ENCODE peak calls at places on chromosomes 1 and 21, in eight cellular contexts. R is bronchial epithelial cell, T is NCI-H446, F is GM06990, C is fibroblast of the aortic adventitia, O is trophoblast cell, E is Ammon's horn, M is T-helper 22 cell. A is an unnamed sample.

GRCh38 chr1:149884433-149885363 is 14.7 kb upstream of the BOLA1 start:
- DNase-seq in C (peak), R (peak), T (peak), O (no peak), F (peak), E (no peak), M (no peak), A (no peak)

GRCh38 chr1:226598455-226598849 is 49.9 kb downstream of the STUM start:
- DNase-seq in T (no peak), C (no peak), R (peak), E (no peak), F (no peak), M (no peak), O (no peak), A (no peak)

GRCh38 chr1:31510853-31511789 is 65.2 kb upstream of the TINAGL1 start:
- DNase-seq in F (no peak), O (peak), E (no peak), T (no peak), C (no peak), M (no peak), R (peak), A (peak)

GRCh38 chr1:232271991-232272589 is 357.8 kb downstream of the SIPA1L2 start:
- DNase-seq in E (no peak), F (no peak), T (no peak), R (no peak), M (no peak), C (peak), O (no peak), A (no peak)

GRCh38 chr1:81690881-81691453 is 109.8 kb upstream of the ADGRL2 start:
- DNase-seq in R (no peak), E (no peak), T (no peak), F (no peak), O (no peak), C (peak), M (no peak), A (no peak)

GRCh38 chr1:19423130-19423529 is 62.2 kb downstream of the CAPZB start:
- DNase-seq in O (no peak), M (no peak), F (no peak), T (no peak), R (no peak), E (no peak), C (no peak), A (no peak)

GRCh38 chr1:29237906-29238600 is 1.7 kb downstream of the PTPRU start:
- DNase-seq in T (no peak), M (no peak), E (no peak), F (peak), O (peak), R (peak), C (peak), A (no peak)

GRCh38 chr1:42657981-42658879 is at the start of gene PPIH:
- DNase-seq in R (peak), T (peak), M (peak), E (peak), O (peak), C (peak), F (peak), A (peak)

GRCh38 chr1:27374687-27375086 is at the start of gene FCN3:
- DNase-seq in M (no peak), F (no peak), E (no peak), C (no peak), T (no peak), O (no peak), R (no peak), A (no peak)

GRCh38 chr1:226410958-226411357 is 3.1 kb upstream of the PARP1 start:
- DNase-seq in M (no peak), T (no peak), F (no peak), E (no peak), C (no peak), R (no peak), O (no peak), A (no peak)

GRCh38 chr1:239676522-239677273 is 290.3 kb downstream of the CHRM3 start:
- DNase-seq in F (no peak), E (no peak), T (no peak), C (no peak), R (no peak), M (no peak), O (no peak), A (no peak)

GRCh38 chr1:33004628-33005027 is 32.1 kb downstream of the AK2 start:
- DNase-seq in E (no peak), M (no peak), C (peak), O (no peak), F (no peak), R (peak), T (no peak), A (no peak)

GRCh38 chr21:36694041-36694515 is 4.8 kb upstream of the SIM2 start:
- DNase-seq in M (no peak), T (no peak), E (no peak), O (no peak), R (no peak), F (no peak), C (peak), A (no peak)

GRCh38 chr1:237146247-237146646 is 104.3 kb downstream of the RYR2 start:
- DNase-seq in E (no peak), M (no peak), R (no peak), C (no peak), O (no peak), T (no peak), F (no peak), A (no peak)

GRCh38 chr1:22472596-22472995 is 20.9 kb downstream of the ZBTB40 start:
- DNase-seq in R (no peak), F (no peak), O (peak), M (no peak), T (peak), C (peak), E (no peak), A (no peak)

GRCh38 chr21:42552407-42553336 is 39.0 kb downstream of the SLC37A1 start:
- DNase-seq in M (no peak), C (no peak), R (no peak), E (no peak), O (no peak), F (no peak), T (no peak), A (no peak)

GRCh38 chr1:32568929-32569328 is 29.7 kb downstream of the ZBTB8A start:
- DNase-seq in O (no peak), E (no peak), F (no peak), C (no peak), R (no peak), M (no peak), T (no peak), A (no peak)

GRCh38 chr21:26811031-26811430 is 34.2 kb downstream of the ADAMTS1 start:
- DNase-seq in F (no peak), O (peak), C (peak), E (no peak), T (no peak), R (no peak), M (no peak), A (no peak)

GRCh38 chr1:190084552-190084951 is 393.1 kb downstream of the BRINP3 start:
- DNase-seq in C (no peak), E (no peak), F (no peak), M (no peak), O (peak), T (no peak), R (no peak), A (peak)

GRCh38 chr1:25568834-25569598 is 25.6 kb downstream of the LDLRAP1 start:
- DNase-seq in T (no peak), C (peak), E (no peak), O (no peak), M (no peak), F (no peak), R (peak), A (peak)

GRCh38 chr1:234022302-234022701 is 117.8 kb downstream of the SLC35F3 start:
- DNase-seq in C (no peak), F (no peak), M (no peak), R (no peak), T (no peak), E (no peak), O (no peak), A (no peak)

GRCh38 chr21:45532826-45533730 is 9.2 kb downstream of the SLC19A1 start:
- DNase-seq in T (no peak), E (peak), F (no peak), O (no peak), R (no peak), C (no peak), M (no peak), A (peak)

GRCh38 chr1:7611421-7612010 is 159.6 kb upstream of the VAMP3 start:
- DNase-seq in E (no peak), T (no peak), O (no peak), F (no peak), M (no peak), C (no peak), R (no peak), A (no peak)

GRCh38 chr1:51214615-51215131 is 21.4 kb upstream of the RNF11 start:
- DNase-seq in T (no peak), M (no peak), O (peak), F (no peak), E (no peak), R (peak), C (peak), A (no peak)

GRCh38 chr1:94739521-94740061 is 80.6 kb upstream of the SLC44A3 start:
- DNase-seq in E (no peak), O (peak), C (peak), F (no peak), M (no peak), T (no peak), R (peak), A (no peak)

GRCh38 chr1:39102537-39103320 is 76.6 kb downstream of the NDUFS5 start:
- DNase-seq in F (peak), C (peak), R (peak), M (no peak), O (peak), T (peak), E (peak), A (peak)

GRCh38 chr1:234866007-234866866 is 256.3 kb upstream of the IRF2BP2 start:
- DNase-seq in O (peak), T (no peak), C (peak), F (no peak), E (no peak), M (no peak), R (peak), A (peak)

GRCh38 chr1:28751315-28752056 is 14.7 kb downstream of the YTHDF2 start:
- DNase-seq in O (no peak), E (no peak), C (peak), F (no peak), R (peak), T (no peak), M (no peak), A (no peak)

GRCh38 chr1:24203404-24203803 is 16.3 kb upstream of the IFNLR1 start:
- DNase-seq in C (no peak), E (no peak), R (peak), F (peak), O (no peak), M (no peak), T (no peak), A (no peak)

GRCh38 chr1:3627515-3628253 is 2.9 kb downstream of the TPRG1L start:
- DNase-seq in M (no peak), C (no peak), F (no peak), R (no peak), E (no peak), T (no peak), O (no peak), A (no peak)

A was measured in Caco-2.